ENCODE peak calls at places on chromosomes 2 and 18, in seven cellular contexts. One of them, this sample, is unnamed.

GRCh38 chr2:158484892-158485556 is 28.3 kb downstream of the PKP4 start:
- DNase-seq in foreskin keratinocyte: no peak
- DNase-seq in mesendoderm: no peak
- DNase-seq in neural progenitor cell: no peak
- DNase-seq in small intestine: no peak
- DNase-seq in uterus: no peak
- DNase-seq in stomach: no peak
- DNase-seq in this sample: no peak

GRCh38 chr18:13136056-13136688 is 82.4 kb upstream of the LDLRAD4 start:
- DNase-seq in foreskin keratinocyte: no peak
- DNase-seq in mesendoderm: peak
- DNase-seq in neural progenitor cell: peak
- DNase-seq in small intestine: peak
- DNase-seq in uterus: no peak
- DNase-seq in stomach: no peak
- DNase-seq in this sample: no peak

GRCh38 chr2:74414475-74414874 is 6.9 kb downstream of the C2orf81 start:
- DNase-seq in foreskin keratinocyte: no peak
- DNase-seq in mesendoderm: no peak
- DNase-seq in neural progenitor cell: no peak
- DNase-seq in small intestine: no peak
- DNase-seq in uterus: peak
- DNase-seq in stomach: no peak
- DNase-seq in this sample: no peak

GRCh38 chr2:179850188-179850587 is 11.2 kb downstream of the ZNF385B start:
- DNase-seq in foreskin keratinocyte: peak
- DNase-seq in mesendoderm: no peak
- DNase-seq in neural progenitor cell: no peak
- DNase-seq in small intestine: no peak
- DNase-seq in uterus: no peak
- DNase-seq in stomach: no peak
- DNase-seq in this sample: no peak

GRCh38 chr2:162153608-162154224 is 1.7 kb upstream of the GCG start:
- DNase-seq in foreskin keratinocyte: peak
- DNase-seq in mesendoderm: peak
- DNase-seq in neural progenitor cell: peak
- DNase-seq in small intestine: peak
- DNase-seq in uterus: peak
- DNase-seq in stomach: peak
- DNase-seq in this sample: no peak

GRCh38 chr2:99974275-99974674 is 168.1 kb downstream of the AFF3 start:
- DNase-seq in foreskin keratinocyte: peak
- DNase-seq in mesendoderm: peak
- DNase-seq in neural progenitor cell: peak
- DNase-seq in small intestine: no peak
- DNase-seq in uterus: no peak
- DNase-seq in stomach: no peak
- DNase-seq in this sample: no peak

GRCh38 chr18:59040770-59041148 is 98.9 kb upstream of the SEC11C start:
- DNase-seq in foreskin keratinocyte: no peak
- DNase-seq in mesendoderm: no peak
- DNase-seq in neural progenitor cell: no peak
- DNase-seq in small intestine: no peak
- DNase-seq in uterus: no peak
- DNase-seq in stomach: no peak
- DNase-seq in this sample: no peak

GRCh38 chr2:163345795-163346573 is 389.8 kb downstream of the FIGN start:
- DNase-seq in foreskin keratinocyte: peak
- DNase-seq in mesendoderm: peak
- DNase-seq in neural progenitor cell: peak
- DNase-seq in small intestine: peak
- DNase-seq in uterus: no peak
- DNase-seq in stomach: no peak
- DNase-seq in this sample: no peak

GRCh38 chr18:62904396-62905285 is 189.3 kb downstream of the PHLPP1 start:
- DNase-seq in foreskin keratinocyte: no peak
- DNase-seq in mesendoderm: no peak
- DNase-seq in neural progenitor cell: no peak
- DNase-seq in small intestine: no peak
- DNase-seq in uterus: no peak
- DNase-seq in stomach: no peak
- DNase-seq in this sample: no peak

GRCh38 chr2:70565039-70565731 is 11.6 kb upstream of the TGFA start:
- DNase-seq in foreskin keratinocyte: no peak
- DNase-seq in mesendoderm: no peak
- DNase-seq in neural progenitor cell: peak
- DNase-seq in small intestine: no peak
- DNase-seq in uterus: no peak
- DNase-seq in stomach: no peak
- DNase-seq in this sample: peak

GRCh38 chr2:86225581-86225980 is 26.3 kb downstream of the MRPL35 start:
- DNase-seq in foreskin keratinocyte: no peak
- DNase-seq in mesendoderm: no peak
- DNase-seq in neural progenitor cell: no peak
- DNase-seq in small intestine: no peak
- DNase-seq in uterus: peak
- DNase-seq in stomach: no peak
- DNase-seq in this sample: no peak

GRCh38 chr2:226228080-226228479 is 571.5 kb downstream of the IRS1 start:
- DNase-seq in foreskin keratinocyte: no peak
- DNase-seq in mesendoderm: no peak
- DNase-seq in neural progenitor cell: no peak
- DNase-seq in small intestine: no peak
- DNase-seq in uterus: no peak
- DNase-seq in stomach: no peak
- DNase-seq in this sample: no peak

GRCh38 chr18:26511339-26512071 is 36.8 kb downstream of the KCTD1 start:
- DNase-seq in foreskin keratinocyte: no peak
- DNase-seq in mesendoderm: no peak
- DNase-seq in neural progenitor cell: no peak
- DNase-seq in small intestine: peak
- DNase-seq in uterus: no peak
- DNase-seq in stomach: no peak
- DNase-seq in this sample: no peak

GRCh38 chr18:74806700-74807416 is 209.2 kb downstream of the ZNF407 start:
- DNase-seq in foreskin keratinocyte: peak
- DNase-seq in mesendoderm: peak
- DNase-seq in neural progenitor cell: no peak
- DNase-seq in small intestine: peak
- DNase-seq in uterus: no peak
- DNase-seq in stomach: no peak
- DNase-seq in this sample: no peak
- H3K27ac ChIP-seq in foreskin keratinocyte: peak
- H3K27ac ChIP-seq in mesendoderm: no peak
- H3K27ac ChIP-seq in neural progenitor cell: no peak
- H3K27ac ChIP-seq in small intestine: no peak
- H3K27ac ChIP-seq in uterus: no peak
- H3K27ac ChIP-seq in stomach: no peak
- H3K27ac ChIP-seq in this sample: no peak

GRCh38 chr18:78521136-78521535 is 458.5 kb upstream of the SALL3 start:
- DNase-seq in foreskin keratinocyte: no peak
- DNase-seq in mesendoderm: no peak
- DNase-seq in neural progenitor cell: no peak
- DNase-seq in small intestine: no peak
- DNase-seq in uterus: no peak
- DNase-seq in stomach: no peak
- DNase-seq in this sample: no peak
- H3K27ac ChIP-seq in foreskin keratinocyte: no peak
- H3K27ac ChIP-seq in mesendoderm: no peak
- H3K27ac ChIP-seq in neural progenitor cell: no peak
- H3K27ac ChIP-seq in small intestine: no peak
- H3K27ac ChIP-seq in uterus: no peak
- H3K27ac ChIP-seq in stomach: no peak
- H3K27ac ChIP-seq in this sample: no peak

GRCh38 chr2:235639885-235640284 is 146.0 kb downstream of the AGAP1 start:
- DNase-seq in foreskin keratinocyte: no peak
- DNase-seq in mesendoderm: no peak
- DNase-seq in neural progenitor cell: no peak
- DNase-seq in small intestine: no peak
- DNase-seq in uterus: no peak
- DNase-seq in stomach: no peak
- DNase-seq in this sample: no peak
- H3K27ac ChIP-seq in foreskin keratinocyte: no peak
- H3K27ac ChIP-seq in mesendoderm: no peak
- H3K27ac ChIP-seq in neural progenitor cell: no peak
- H3K27ac ChIP-seq in small intestine: no peak
- H3K27ac ChIP-seq in uterus: peak
- H3K27ac ChIP-seq in stomach: no peak
- H3K27ac ChIP-seq in this sample: peak

GRCh38 chr2:190947139-190947538 is 66.5 kb downstream of the GLS start:
- DNase-seq in foreskin keratinocyte: no peak
- DNase-seq in mesendoderm: peak
- DNase-seq in neural progenitor cell: no peak
- DNase-seq in small intestine: no peak
- DNase-seq in uterus: no peak
- DNase-seq in stomach: no peak
- DNase-seq in this sample: no peak

GRCh38 chr2:190948671-190949070 is 65.3 kb downstream of the STAT1 start:
- DNase-seq in foreskin keratinocyte: no peak
- DNase-seq in mesendoderm: peak
- DNase-seq in neural progenitor cell: no peak
- DNase-seq in small intestine: peak
- DNase-seq in uterus: no peak
- DNase-seq in stomach: no peak
- DNase-seq in this sample: no peak

GRCh38 chr2:190950566-190950991 is 63.4 kb downstream of the STAT1 start:
- DNase-seq in foreskin keratinocyte: no peak
- DNase-seq in mesendoderm: no peak
- DNase-seq in neural progenitor cell: no peak
- DNase-seq in small intestine: no peak
- DNase-seq in uterus: no peak
- DNase-seq in stomach: no peak
- DNase-seq in this sample: no peak

GRCh38 chr2:190943706-190944105 is 63.1 kb downstream of the GLS start:
- DNase-seq in foreskin keratinocyte: no peak
- DNase-seq in mesendoderm: no peak
- DNase-seq in neural progenitor cell: no peak
- DNase-seq in small intestine: no peak
- DNase-seq in uterus: no peak
- DNase-seq in stomach: no peak
- DNase-seq in this sample: no peak

GRCh38 chr2:190947711-190948251 is 66.2 kb downstream of the STAT1 start:
- DNase-seq in foreskin keratinocyte: peak
- DNase-seq in mesendoderm: peak
- DNase-seq in neural progenitor cell: no peak
- DNase-seq in small intestine: peak
- DNase-seq in uterus: no peak
- DNase-seq in stomach: no peak
- DNase-seq in this sample: no peak
- H3K27ac ChIP-seq in foreskin keratinocyte: no peak
- H3K27ac ChIP-seq in mesendoderm: no peak
- H3K27ac ChIP-seq in neural progenitor cell: no peak
- H3K27ac ChIP-seq in small intestine: peak
- H3K27ac ChIP-seq in uterus: peak
- H3K27ac ChIP-seq in stomach: no peak
- H3K27ac ChIP-seq in this sample: no peak

GRCh38 chr2:105455488-105455991 is 56.7 kb upstream of the FHL2 start:
- DNase-seq in foreskin keratinocyte: peak
- DNase-seq in mesendoderm: peak
- DNase-seq in neural progenitor cell: no peak
- DNase-seq in small intestine: peak
- DNase-seq in uterus: peak
- DNase-seq in stomach: peak
- DNase-seq in this sample: no peak
- H3K27ac ChIP-seq in foreskin keratinocyte: peak
- H3K27ac ChIP-seq in mesendoderm: no peak
- H3K27ac ChIP-seq in neural progenitor cell: no peak
- H3K27ac ChIP-seq in small intestine: peak
- H3K27ac ChIP-seq in uterus: no peak
- H3K27ac ChIP-seq in stomach: peak
- H3K27ac ChIP-seq in this sample: no peak

GRCh38 chr2:201961401-201961800 is 72.3 kb upstream of the FZD7 start:
- DNase-seq in foreskin keratinocyte: no peak
- DNase-seq in mesendoderm: no peak
- DNase-seq in neural progenitor cell: no peak
- DNase-seq in small intestine: no peak
- DNase-seq in uterus: no peak
- DNase-seq in stomach: no peak
- DNase-seq in this sample: no peak

GRCh38 chr2:201964011-201964410 is 69.6 kb upstream of the FZD7 start:
- DNase-seq in foreskin keratinocyte: no peak
- DNase-seq in mesendoderm: no peak
- DNase-seq in neural progenitor cell: no peak
- DNase-seq in small intestine: no peak
- DNase-seq in uterus: no peak
- DNase-seq in stomach: no peak
- DNase-seq in this sample: no peak

GRCh38 chr2:201964631-201965206 is 68.9 kb upstream of the FZD7 start:
- DNase-seq in foreskin keratinocyte: no peak
- DNase-seq in mesendoderm: no peak
- DNase-seq in neural progenitor cell: no peak
- DNase-seq in small intestine: no peak
- DNase-seq in uterus: no peak
- DNase-seq in stomach: no peak
- DNase-seq in this sample: no peak

GRCh38 chr2:201965550-201965949 is 68.1 kb upstream of the FZD7 start:
- DNase-seq in foreskin keratinocyte: no peak
- DNase-seq in mesendoderm: no peak
- DNase-seq in neural progenitor cell: no peak
- DNase-seq in small intestine: no peak
- DNase-seq in uterus: no peak
- DNase-seq in stomach: no peak
- DNase-seq in this sample: no peak

DNA sequence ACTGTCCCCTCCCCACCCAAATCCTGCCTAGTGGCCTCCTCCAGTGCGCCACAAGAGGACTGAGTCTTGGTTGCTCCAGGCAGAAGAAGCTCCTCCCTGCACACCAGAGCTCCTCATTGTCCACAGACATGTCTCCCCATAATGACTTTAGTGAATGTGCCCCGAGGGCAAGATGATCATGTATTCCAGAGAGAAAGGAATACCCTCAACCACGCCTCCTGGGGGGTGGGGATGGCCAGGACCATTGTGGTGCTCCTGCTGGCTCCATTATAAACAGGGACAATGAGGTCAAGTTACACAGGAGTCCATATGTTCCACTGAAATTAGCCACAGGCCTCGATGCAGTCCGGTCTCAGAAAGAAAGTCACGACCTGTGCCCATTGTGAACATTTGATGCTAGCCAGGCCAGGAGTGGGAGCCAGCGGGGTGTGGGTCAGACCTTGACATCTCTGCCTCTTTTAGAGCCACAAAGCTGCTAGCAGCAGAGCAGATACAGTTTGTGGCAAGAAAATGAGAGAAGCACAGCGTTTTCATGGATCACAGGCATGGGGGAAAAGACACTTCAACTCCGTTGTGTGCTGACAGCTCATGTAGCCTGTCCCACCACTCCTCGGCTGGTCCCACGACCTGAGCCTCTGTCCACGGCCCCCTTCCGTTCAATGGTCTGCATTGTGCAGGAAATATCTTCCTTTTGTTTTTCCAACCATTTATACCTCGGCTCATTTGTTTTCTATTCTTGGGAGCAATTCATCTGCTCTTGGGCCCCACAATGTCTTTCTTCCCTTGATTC is 70.7 kb upstream of the FZD7 start:
- DNase-seq in foreskin keratinocyte: no peak
- DNase-seq in mesendoderm: no peak
- DNase-seq in neural progenitor cell: no peak
- DNase-seq in small intestine: no peak
- DNase-seq in uterus: no peak
- DNase-seq in stomach: no peak
- DNase-seq in this sample: no peak
- H3K27ac ChIP-seq in foreskin keratinocyte: no peak
- H3K27ac ChIP-seq in mesendoderm: no peak
- H3K27ac ChIP-seq in neural progenitor cell: no peak
- H3K27ac ChIP-seq in small intestine: no peak
- H3K27ac ChIP-seq in uterus: no peak
- H3K27ac ChIP-seq in stomach: no peak
- H3K27ac ChIP-seq in this sample: no peak

This sample was measured in caudate nucleus.